ENCODE peak calls at places on chromosomes 1 and 21, in five cellular contexts. C is activated gamma-delta T cell treated with Interleukin-2 at 50 U/mL for 16 hours, L is IMR-90, B is GM23248, Y is SK-N-SH. K is an unnamed sample.

GRCh38 chr21:44537930-44538911 is 1.8 kb downstream of the KRTAP10-1 start:
- DNase-seq in C (no peak), L (no peak), B (no peak), Y (no peak), K (no peak)

GRCh38 chr21:42040411-42041180 is 30.4 kb upstream of the ZBTB21 start:
- DNase-seq in C (no peak), L (peak; percentile 100), B (peak; percentile 99), Y (no peak), K (peak; percentile 46)

GRCh38 chr1:56872597-56872996 is 18.0 kb downstream of the C8A start:
- DNase-seq in C (no peak), L (peak; percentile 71), B (peak; percentile 41), Y (no peak), K (no peak)

GRCh38 chr1:199956005-199956404 is 71.5 kb upstream of the NR5A2 start:
- DNase-seq in C (no peak), L (no peak), B (no peak), Y (no peak), K (no peak)

GRCh38 chr1:205492201-205492667 is 12.2 kb upstream of the CDK18 start:
- DNase-seq in C (no peak), L (no peak), B (no peak), Y (no peak), K (no peak)

GRCh38 chr1:99727575-99728190 is 38.8 kb downstream of the FRRS1 start:
- DNase-seq in C (no peak), L (peak; percentile 86), B (peak; percentile 39), Y (no peak), K (no peak)

GRCh38 chr21:36188081-36188681 is 31.6 kb downstream of the DOP1B start:
- DNase-seq in C (no peak), L (no peak), B (no peak), Y (no peak), K (peak; percentile 78)

GRCh38 chr1:15459771-15460719 is 3.5 kb downstream of the CELA2A start:
- DNase-seq in C (no peak), L (no peak), B (peak; percentile 52), Y (peak; percentile 60), K (no peak)

GRCh38 chr1:236320671-236321070 is 38.9 kb upstream of the ERO1B start:
- DNase-seq in C (no peak), L (no peak), B (no peak), Y (no peak), K (no peak)

GRCh38 chr1:168396508-168396907 is 115.8 kb downstream of the TBX19 start:
- DNase-seq in C (no peak), L (no peak), B (no peak), Y (no peak), K (no peak)

GRCh38 chr1:212584092-212584886 is 24.3 kb upstream of the ATF3 start:
- DNase-seq in C (no peak), L (no peak), B (no peak), Y (no peak), K (no peak)

GRCh38 chr1:11286735-11287410 is 13.9 kb downstream of the UBIAD1 start:
- DNase-seq in C (no peak), L (peak; percentile 56), B (peak; percentile 14), Y (no peak), K (no peak)

GRCh38 chr1:215079456-215079855 is 3.1 kb upstream of the KCNK2 start:
- DNase-seq in C (no peak), L (peak; percentile 35), B (peak; percentile 32), Y (no peak), K (no peak)

GRCh38 chr1:100277866-100278265 is 11.8 kb downstream of the RTCA start:
- DNase-seq in C (peak; percentile 18), L (no peak), B (peak; percentile 18), Y (no peak), K (no peak)

GRCh38 chr1:157360021-157360390 is 192.3 kb downstream of the FCRL5 start:
- DNase-seq in C (no peak), L (no peak), B (no peak), Y (no peak), K (no peak)

GRCh38 chr1:173149887-173150286 is 57.2 kb downstream of the TNFSF4 start:
- DNase-seq in C (no peak), L (peak; percentile 83), B (peak; percentile 95), Y (no peak), K (peak; percentile 67)

GRCh38 chr1:212959266-212960220 is 9.2 kb downstream of the VASH2 start:
- DNase-seq in C (no peak), L (no peak), B (no peak), Y (no peak), K (peak; percentile 55)

GRCh38 chr1:215146252-215146975 is 63.9 kb downstream of the KCNK2 start:
- DNase-seq in C (no peak), L (peak; percentile 64), B (peak; percentile 57), Y (peak; percentile 4), K (no peak)

GRCh38 chr1:831522-831921 is 92.2 kb upstream of the SAMD11 start:
- DNase-seq in C (no peak), L (no peak), B (no peak), Y (no peak), K (no peak)